ENCODE peak calls at places on chromosomes 1 and 21, in eight cellular contexts. One of them, this sample, is unnamed.
A peak's percentile ranks its signal among the peaks of the same experiment; 100 is the strongest.

GRCh38 chr1:151944110-151944858 is 35.0 kb upstream of the THEM4 start:
- DNase-seq in left lung: no peak
- DNase-seq in GM23338: no peak
- DNase-seq in gastrocnemius medialis: no peak
- DNase-seq in neuronal stem cell: no peak
- DNase-seq in uterus: no peak
- DNase-seq in psoas muscle: no peak
- DNase-seq in neural progenitor cell: no peak
- DNase-seq in this sample: no peak

GRCh38 chr21:39657091-39657689 is 44.5 kb downstream of the B3GALT5 start:
- DNase-seq in psoas muscle: no peak
- DNase-seq in GM23338: no peak
- DNase-seq in neural progenitor cell: no peak
- DNase-seq in neuronal stem cell: no peak
- DNase-seq in gastrocnemius medialis: no peak
- DNase-seq in left lung: no peak
- DNase-seq in uterus: no peak
- DNase-seq in this sample: no peak

GRCh38 chr1:57623039-57623790 is 199.4 kb upstream of the DAB1 start:
- DNase-seq in uterus: no peak
- DNase-seq in left lung: no peak
- DNase-seq in neural progenitor cell: peak; percentile 61
- DNase-seq in GM23338: peak; percentile 58
- DNase-seq in psoas muscle: peak; percentile 22
- DNase-seq in gastrocnemius medialis: no peak
- DNase-seq in neuronal stem cell: no peak
- DNase-seq in this sample: no peak

GRCh38 chr1:183180213-183180612 is 5.9 kb upstream of the LAMC2 start:
- DNase-seq in neural progenitor cell: no peak
- DNase-seq in gastrocnemius medialis: no peak
- DNase-seq in left lung: no peak
- DNase-seq in neuronal stem cell: no peak
- DNase-seq in uterus: peak; percentile 61
- DNase-seq in psoas muscle: no peak
- DNase-seq in GM23338: no peak
- DNase-seq in this sample: peak; percentile 82

GRCh38 chr1:180273066-180273465 is 43.0 kb downstream of the LHX4 start:
- DNase-seq in gastrocnemius medialis: no peak
- DNase-seq in uterus: no peak
- DNase-seq in left lung: no peak
- DNase-seq in neuronal stem cell: no peak
- DNase-seq in GM23338: no peak
- DNase-seq in neural progenitor cell: no peak
- DNase-seq in psoas muscle: no peak
- DNase-seq in this sample: no peak

GRCh38 chr1:58249729-58250586 is 296.6 kb downstream of the OMA1 start:
- DNase-seq in neural progenitor cell: peak; percentile 86
- DNase-seq in psoas muscle: no peak
- DNase-seq in GM23338: peak; percentile 92
- DNase-seq in uterus: peak; percentile 13
- DNase-seq in neuronal stem cell: peak; percentile 59
- DNase-seq in gastrocnemius medialis: no peak
- DNase-seq in left lung: no peak
- DNase-seq in this sample: no peak

GRCh38 chr21:42671778-42672593 is 18.6 kb downstream of the PDE9A start:
- DNase-seq in left lung: no peak
- DNase-seq in uterus: no peak
- DNase-seq in neural progenitor cell: no peak
- DNase-seq in gastrocnemius medialis: no peak
- DNase-seq in neuronal stem cell: no peak
- DNase-seq in psoas muscle: no peak
- DNase-seq in GM23338: no peak
- DNase-seq in this sample: no peak

GRCh38 chr1:157410457-157410856 is 141.9 kb downstream of the FCRL5 start:
- DNase-seq in gastrocnemius medialis: no peak
- DNase-seq in uterus: no peak
- DNase-seq in GM23338: no peak
- DNase-seq in psoas muscle: no peak
- DNase-seq in neuronal stem cell: no peak
- DNase-seq in neural progenitor cell: no peak
- DNase-seq in left lung: no peak
- DNase-seq in this sample: no peak

GRCh38 chr21:46320331-46320801 is 3.3 kb downstream of the C21orf58 start:
- DNase-seq in GM23338: no peak
- DNase-seq in psoas muscle: no peak
- DNase-seq in neural progenitor cell: no peak
- DNase-seq in neuronal stem cell: no peak
- DNase-seq in uterus: no peak
- DNase-seq in left lung: no peak
- DNase-seq in gastrocnemius medialis: no peak
- DNase-seq in this sample: no peak

GRCh38 chr1:227897704-227898438 is 49.9 kb downstream of the WNT9A start:
- DNase-seq in psoas muscle: no peak
- DNase-seq in neural progenitor cell: no peak
- DNase-seq in left lung: peak; percentile 27
- DNase-seq in uterus: no peak
- DNase-seq in neuronal stem cell: no peak
- DNase-seq in GM23338: no peak
- DNase-seq in gastrocnemius medialis: no peak
- DNase-seq in this sample: no peak

GRCh38 chr1:198947456-198947855 is 308.6 kb downstream of the PTPRC start:
- DNase-seq in neuronal stem cell: no peak
- DNase-seq in psoas muscle: no peak
- DNase-seq in neural progenitor cell: no peak
- DNase-seq in GM23338: no peak
- DNase-seq in gastrocnemius medialis: no peak
- DNase-seq in uterus: no peak
- DNase-seq in left lung: no peak
- DNase-seq in this sample: no peak

GRCh38 chr1:108644984-108645383 is 15.9 kb downstream of the HENMT1 start:
- DNase-seq in uterus: no peak
- DNase-seq in GM23338: no peak
- DNase-seq in left lung: no peak
- DNase-seq in gastrocnemius medialis: no peak
- DNase-seq in neuronal stem cell: no peak
- DNase-seq in psoas muscle: no peak
- DNase-seq in neural progenitor cell: no peak
- DNase-seq in this sample: no peak

GRCh38 chr1:241215203-241215602 is 141.8 kb downstream of the RGS7 start:
- DNase-seq in neural progenitor cell: no peak
- DNase-seq in gastrocnemius medialis: no peak
- DNase-seq in psoas muscle: no peak
- DNase-seq in uterus: no peak
- DNase-seq in GM23338: no peak
- DNase-seq in left lung: no peak
- DNase-seq in neuronal stem cell: no peak
- DNase-seq in this sample: no peak

GRCh38 chr1:192477630-192478029 is 97.9 kb upstream of the RGS1 start:
- DNase-seq in psoas muscle: no peak
- DNase-seq in GM23338: peak; percentile 23
- DNase-seq in neural progenitor cell: no peak
- DNase-seq in neuronal stem cell: no peak
- DNase-seq in uterus: no peak
- DNase-seq in gastrocnemius medialis: no peak
- DNase-seq in left lung: no peak
- DNase-seq in this sample: no peak

GRCh38 chr1:209048961-209049669 is 534.4 kb upstream of the CAMK1G start:
- DNase-seq in GM23338: peak; percentile 12
- DNase-seq in neuronal stem cell: no peak
- DNase-seq in gastrocnemius medialis: no peak
- DNase-seq in psoas muscle: no peak
- DNase-seq in left lung: no peak
- DNase-seq in neural progenitor cell: no peak
- DNase-seq in uterus: no peak
- DNase-seq in this sample: no peak

GRCh38 chr1:48025076-48025475 is 27.9 kb upstream of the TRABD2B start:
- DNase-seq in neural progenitor cell: peak; percentile 68
- DNase-seq in left lung: no peak
- DNase-seq in gastrocnemius medialis: no peak
- DNase-seq in psoas muscle: no peak
- DNase-seq in neuronal stem cell: peak; percentile 50
- DNase-seq in uterus: no peak
- DNase-seq in GM23338: no peak
- DNase-seq in this sample: no peak

DNA sequence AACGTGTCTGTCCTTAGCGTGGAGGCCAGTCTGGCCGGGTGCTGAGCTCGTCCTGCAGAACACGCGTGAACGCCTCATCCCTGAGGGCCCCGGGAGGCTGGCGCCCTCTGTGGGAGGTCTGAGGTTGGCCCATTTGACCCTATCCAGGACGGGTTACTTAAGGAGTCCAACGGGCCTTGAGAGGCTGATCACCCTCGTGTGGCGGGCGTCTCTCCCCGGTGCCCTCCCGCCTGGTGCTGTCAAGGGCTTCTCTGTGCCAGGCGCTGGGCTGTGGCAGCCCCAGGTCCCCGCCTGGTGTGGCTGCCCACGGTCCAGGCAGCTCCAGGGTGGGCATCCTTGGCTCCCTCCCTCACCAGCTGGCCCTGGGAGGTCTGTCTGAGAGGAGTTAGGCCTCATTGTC is 9.7 kb downstream of the SKI start:
- DNase-seq in psoas muscle: peak; percentile 47
- DNase-seq in uterus: no peak
- DNase-seq in neuronal stem cell: no peak
- DNase-seq in neural progenitor cell: no peak
- DNase-seq in gastrocnemius medialis: no peak
- DNase-seq in left lung: no peak
- DNase-seq in GM23338: peak; percentile 65
- DNase-seq in this sample: no peak
- H3K4me1 ChIP-seq in psoas muscle: peaks cover 76% of the 10 kb centered on the region
- H3K4me1 ChIP-seq in uterus: peaks cover 77% of the 10 kb centered on the region
- H3K4me1 ChIP-seq in neuronal stem cell: peaks cover 21% of the 10 kb centered on the region
- H3K4me1 ChIP-seq in neural progenitor cell: peaks cover 21% of the 10 kb centered on the region
- H3K4me1 ChIP-seq in gastrocnemius medialis: peaks cover 93% of the 10 kb centered on the region
- H3K4me1 ChIP-seq in left lung: peaks cover 100% of the 10 kb centered on the region
- H3K4me1 ChIP-seq in GM23338: peaks cover 15% of the 10 kb centered on the region
- H3K4me1 ChIP-seq in this sample: peaks cover 76% of the 10 kb centered on the region

DNA sequence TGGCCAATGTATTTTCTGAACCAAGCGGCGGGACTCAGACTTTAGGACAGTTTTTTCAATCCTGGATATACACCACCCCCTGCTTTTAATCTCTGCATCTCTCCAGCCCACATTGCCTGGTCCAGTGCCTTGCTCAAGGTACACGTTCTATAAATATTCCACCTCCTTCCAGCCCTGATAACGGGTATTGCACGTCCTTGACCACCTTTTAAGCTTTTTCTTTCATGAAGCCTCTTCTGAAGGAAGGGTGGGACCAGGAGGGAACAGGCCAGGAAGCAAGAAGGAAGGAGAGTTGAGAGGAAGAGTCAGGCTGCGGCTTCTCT is 3.4 kb downstream of the S100A16 start:
- DNase-seq in gastrocnemius medialis: no peak
- DNase-seq in neural progenitor cell: no peak
- DNase-seq in GM23338: no peak
- DNase-seq in uterus: no peak
- DNase-seq in neuronal stem cell: no peak
- DNase-seq in left lung: no peak
- DNase-seq in psoas muscle: no peak
- DNase-seq in this sample: no peak
- H3K4me3 ChIP-seq in gastrocnemius medialis: no peak overlapping the region
- H3K4me3 ChIP-seq in neural progenitor cell: no peak overlapping the region
- H3K4me3 ChIP-seq in GM23338: no peak overlapping the region
- H3K4me3 ChIP-seq in uterus: peak overlapping the region; percentile 28
- H3K4me3 ChIP-seq in neuronal stem cell: no peak overlapping the region
- H3K4me3 ChIP-seq in left lung: no peak overlapping the region
- H3K4me3 ChIP-seq in psoas muscle: peak overlapping the region; percentile 66
- H3K4me3 ChIP-seq in this sample: peak overlapping the region; percentile 41

DNA sequence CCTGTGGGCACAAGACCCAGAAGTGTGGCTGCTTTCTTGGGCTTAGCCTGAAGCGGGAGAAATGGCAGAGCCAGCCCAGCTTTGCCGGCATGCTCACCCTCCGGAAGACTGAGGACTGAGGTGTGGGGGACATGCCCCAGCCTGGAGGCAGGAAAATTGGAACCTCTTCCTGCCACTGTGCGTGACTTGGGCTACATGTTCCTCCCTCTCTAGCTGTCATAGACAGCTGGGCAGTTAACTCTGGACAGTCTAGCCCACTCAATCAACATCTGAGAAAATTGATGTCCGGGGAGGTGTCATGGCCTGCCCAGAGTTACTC is 59.8 kb downstream of the UBE2T start:
- DNase-seq in gastrocnemius medialis: no peak
- DNase-seq in uterus: no peak
- DNase-seq in psoas muscle: no peak
- DNase-seq in neural progenitor cell: no peak
- DNase-seq in GM23338: no peak
- DNase-seq in left lung: no peak
- DNase-seq in neuronal stem cell: no peak
- DNase-seq in this sample: no peak
- H3K4me1 ChIP-seq in gastrocnemius medialis: peaks cover 15% of the 10 kb centered on the region
- H3K4me1 ChIP-seq in uterus: no peaks in the 10 kb centered on the region
- H3K4me1 ChIP-seq in psoas muscle: peaks cover 7% of the 10 kb centered on the region
- H3K4me1 ChIP-seq in neural progenitor cell: no peaks in the 10 kb centered on the region
- H3K4me1 ChIP-seq in GM23338: peaks cover 14% of the 10 kb centered on the region
- H3K4me1 ChIP-seq in left lung: peaks cover 13% of the 10 kb centered on the region
- H3K4me1 ChIP-seq in neuronal stem cell: peaks cover 2% of the 10 kb centered on the region
- H3K4me1 ChIP-seq in this sample: peaks cover 22% of the 10 kb centered on the region

GRCh38 chr1:39407889-39408640 is 83.4 kb upstream of the BMP8A start:
- DNase-seq in left lung: no peak
- DNase-seq in uterus: no peak
- DNase-seq in neural progenitor cell: peak; percentile 52
- DNase-seq in neuronal stem cell: no peak
- DNase-seq in GM23338: peak; percentile 72
- DNase-seq in gastrocnemius medialis: no peak
- DNase-seq in psoas muscle: no peak
- DNase-seq in this sample: no peak

GRCh38 chr1:39406533-39407478 is 84.6 kb upstream of the BMP8A start:
- DNase-seq in psoas muscle: no peak
- DNase-seq in gastrocnemius medialis: no peak
- DNase-seq in neural progenitor cell: peak; percentile 39
- DNase-seq in left lung: no peak
- DNase-seq in uterus: no peak
- DNase-seq in GM23338: no peak
- DNase-seq in neuronal stem cell: no peak
- DNase-seq in this sample: no peak

GRCh38 chr1:39408641-39409054 is 82.8 kb upstream of the BMP8A start:
- DNase-seq in neural progenitor cell: peak; percentile 98
- DNase-seq in GM23338: peak; percentile 97
- DNase-seq in gastrocnemius medialis: peak; percentile 96
- DNase-seq in left lung: peak; percentile 95
- DNase-seq in uterus: peak; percentile 97
- DNase-seq in neuronal stem cell: peak; percentile 95
- DNase-seq in psoas muscle: peak; percentile 97
- DNase-seq in this sample: peak; percentile 91

GRCh38 chr1:39409055-39409816 is 82.2 kb upstream of the BMP8A start:
- DNase-seq in GM23338: peak; percentile 82
- DNase-seq in uterus: peak; percentile 51
- DNase-seq in psoas muscle: peak; percentile 37
- DNase-seq in gastrocnemius medialis: peak; percentile 30
- DNase-seq in neural progenitor cell: peak; percentile 67
- DNase-seq in left lung: no peak
- DNase-seq in neuronal stem cell: peak; percentile 31
- DNase-seq in this sample: peak; percentile 79

DNA sequence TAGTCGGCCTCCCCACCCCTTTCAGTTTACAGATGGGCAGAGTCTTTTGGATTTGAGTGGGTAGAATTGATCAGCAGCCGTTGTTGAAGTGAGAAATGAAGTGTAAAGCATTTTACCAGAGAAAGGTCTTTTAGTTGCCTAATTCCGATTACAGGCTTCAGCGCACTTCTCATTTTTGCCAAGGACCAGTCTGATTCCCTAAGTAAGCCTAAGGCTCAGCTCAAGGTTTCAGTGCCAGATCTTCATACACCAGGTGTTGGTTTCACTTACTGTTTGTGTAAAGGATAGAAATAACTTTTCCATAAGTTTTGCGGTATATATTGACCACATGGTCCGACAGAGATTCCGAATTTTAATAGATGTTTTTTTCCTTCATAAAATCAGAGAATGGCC is 83.9 kb upstream of the BMP8A start:
- DNase-seq in psoas muscle: no peak
- DNase-seq in gastrocnemius medialis: no peak
- DNase-seq in left lung: no peak
- DNase-seq in neuronal stem cell: peak; percentile 20
- DNase-seq in uterus: no peak
- DNase-seq in neural progenitor cell: peak; percentile 66
- DNase-seq in GM23338: peak; percentile 36
- DNase-seq in this sample: no peak
- H3K4me3 ChIP-seq in psoas muscle: peak overlapping the region; percentile 84
- H3K4me3 ChIP-seq in gastrocnemius medialis: peak overlapping the region; percentile 91
- H3K4me3 ChIP-seq in left lung: no peak overlapping the region
- H3K4me3 ChIP-seq in neuronal stem cell: no peak overlapping the region
- H3K4me3 ChIP-seq in uterus: no peak overlapping the region
- H3K4me3 ChIP-seq in neural progenitor cell: peak overlapping the region; percentile 90
- H3K4me3 ChIP-seq in GM23338: peak overlapping the region; percentile 81
- H3K4me3 ChIP-seq in this sample: no peak overlapping the region

This sample was measured in ascending aorta.